ENCODE peak calls at places on chromosomes 7 and 10, in seven cellular contexts. C is NCI-H1417; W is OCI-LY7; Y is hippocampal formation; X is activated CD4-positive, alpha-beta T cell treated with anti-CD3 and anti-CD28 coated beads for 48 hours; V is foreskin fibroblast; Q is GDM1. T is an unnamed sample.

GRCh38 chr10:74078037-74078436 is 72.6 kb downstream of the AP3M1 start:
- DNase-seq in C (no peak), X (peak), Y (no peak), W (peak), Q (no peak), V (no peak), T (no peak)

GRCh38 chr7:144842377-144842851 is 6.6 kb upstream of the TPK1 start:
- DNase-seq in W (no peak), C (no peak), Y (peak), Q (no peak), X (peak), V (no peak), T (peak)

GRCh38 chr7:4479367-4480039 is 202.6 kb upstream of the FOXK1 start:
- DNase-seq in Y (no peak), V (peak), W (peak), X (peak), Q (peak), C (peak), T (peak)

GRCh38 chr7:51251292-51251691 is 65.3 kb downstream of the COBL start:
- DNase-seq in W (no peak), C (no peak), Q (no peak), V (no peak), Y (no peak), X (no peak), T (no peak)

GRCh38 chr7:140304071-140304799 is 94.1 kb downstream of the SLC37A3 start:
- DNase-seq in X (peak), Y (no peak), Q (no peak), V (peak), C (no peak), W (peak), T (peak)

GRCh38 chr10:62413652-62414051 is 39.5 kb downstream of the ZNF365 start:
- DNase-seq in Y (no peak), C (no peak), Q (no peak), V (no peak), X (no peak), W (no peak), T (no peak)

GRCh38 chr10:61869772-61870520 is 31.6 kb upstream of the ARID5B start:
- DNase-seq in W (no peak), Y (no peak), C (no peak), V (peak), Q (no peak), X (no peak), T (no peak)

GRCh38 chr7:50826371-50827172 is 43.9 kb upstream of the GRB10 start:
- DNase-seq in C (no peak), Y (no peak), X (peak), Q (no peak), V (peak), W (no peak), T (peak)

GRCh38 chr7:66452165-66452564 is 176.5 kb upstream of the KCTD7 start:
- DNase-seq in C (no peak), Y (no peak), Q (no peak), X (no peak), V (no peak), W (no peak), T (no peak)

GRCh38 chr10:1356349-1356748 is 300.2 kb downstream of the WDR37 start:
- DNase-seq in Y (no peak), W (no peak), C (no peak), V (no peak), X (no peak), Q (no peak), T (no peak)